ENCODE peak calls at places on chromosome 17, in seven cellular contexts. M, Q, W, O, D, G and A are unnamed samples.

GRCh38 chr17:40107266-40107980 is 7.0 kb upstream of the NR1D1 start:
- DNase-seq in G (no peak), O (no peak), Q (peak; percentile 43), M (no peak), D (no peak), W (no peak), A (no peak)

GRCh38 chr17:59332890-59333377 is 1.5 kb downstream of the YPEL2 start:
- DNase-seq in D (peak; percentile 36), G (no peak), O (peak; percentile 35), Q (peak; percentile 24), M (no peak), W (no peak), A (peak; percentile 28)

GRCh38 chr17:45149669-45150603 is 1.7 kb downstream of the HEXIM1 start:
- DNase-seq in M (no peak), D (peak; percentile 68), G (no peak), W (peak; percentile 71), O (peak; percentile 76), Q (peak; percentile 75), A (peak; percentile 66)

GRCh38 chr17:37447641-37448040 is 41.0 kb downstream of the TADA2A start:
- DNase-seq in O (no peak), D (no peak), M (no peak), Q (no peak), G (no peak), W (no peak), A (no peak)

GRCh38 chr17:81665205-81666091 is 957 bp downstream of the OXLD1 start:
- DNase-seq in O (peak; percentile 39), D (no peak), M (no peak), G (no peak), W (no peak), Q (no peak), A (peak; percentile 40)

GRCh38 chr17:44451832-44452231 is 51.4 kb downstream of the GPATCH8 start:
- DNase-seq in O (no peak), M (no peak), W (no peak), D (no peak), Q (no peak), G (no peak), A (no peak)

GRCh38 chr17:54063639-54064038 is 240.9 kb downstream of the KIF2B start:
- DNase-seq in W (no peak), D (no peak), O (no peak), M (no peak), G (no peak), Q (no peak), A (no peak)

GRCh38 chr17:73155410-73156165 is 9.2 kb upstream of the SSTR2 start:
- DNase-seq in W (no peak), G (no peak), M (no peak), Q (no peak), O (no peak), D (no peak), A (no peak)

GRCh38 chr17:48541036-48541573 is 3.8 kb downstream of the HOXB2 start:
- DNase-seq in M (no peak), Q (no peak), W (no peak), D (no peak), O (no peak), G (no peak), A (no peak)

GRCh38 chr17:79793924-79794304 is 3.0 kb downstream of the CBX8 start:
- DNase-seq in G (no peak), Q (no peak), O (no peak), D (no peak), M (no peak), W (no peak), A (no peak)

GRCh38 chr17:55845385-55845784 is 94.5 kb downstream of the PCTP start:
- DNase-seq in O (peak; percentile 33), M (no peak), D (peak; percentile 20), G (no peak), Q (peak; percentile 41), W (peak; percentile 54), A (peak; percentile 53)

GRCh38 chr17:82076785-82077591 is 11.4 kb upstream of the DUS1L start:
- DNase-seq in Q (no peak), W (no peak), D (no peak), O (no peak), M (no peak), G (no peak), A (no peak)

GRCh38 chr17:9957244-9957643 is 52.2 kb upstream of the RCVRN start:
- DNase-seq in M (no peak), W (no peak), D (no peak), G (no peak), Q (no peak), O (no peak), A (no peak)

GRCh38 chr17:33981713-33982601 is 273.1 kb upstream of the CCL2 start:
- DNase-seq in D (no peak), G (no peak), W (no peak), M (no peak), O (peak; percentile 69), Q (no peak), A (no peak)
- H3K4me3 ChIP-seq in D (no peak overlapping the region), G (no peak overlapping the region), W (no peak overlapping the region), M (no peak overlapping the region), O (no peak overlapping the region), Q (no peak overlapping the region), A (no peak overlapping the region)

DNA sequence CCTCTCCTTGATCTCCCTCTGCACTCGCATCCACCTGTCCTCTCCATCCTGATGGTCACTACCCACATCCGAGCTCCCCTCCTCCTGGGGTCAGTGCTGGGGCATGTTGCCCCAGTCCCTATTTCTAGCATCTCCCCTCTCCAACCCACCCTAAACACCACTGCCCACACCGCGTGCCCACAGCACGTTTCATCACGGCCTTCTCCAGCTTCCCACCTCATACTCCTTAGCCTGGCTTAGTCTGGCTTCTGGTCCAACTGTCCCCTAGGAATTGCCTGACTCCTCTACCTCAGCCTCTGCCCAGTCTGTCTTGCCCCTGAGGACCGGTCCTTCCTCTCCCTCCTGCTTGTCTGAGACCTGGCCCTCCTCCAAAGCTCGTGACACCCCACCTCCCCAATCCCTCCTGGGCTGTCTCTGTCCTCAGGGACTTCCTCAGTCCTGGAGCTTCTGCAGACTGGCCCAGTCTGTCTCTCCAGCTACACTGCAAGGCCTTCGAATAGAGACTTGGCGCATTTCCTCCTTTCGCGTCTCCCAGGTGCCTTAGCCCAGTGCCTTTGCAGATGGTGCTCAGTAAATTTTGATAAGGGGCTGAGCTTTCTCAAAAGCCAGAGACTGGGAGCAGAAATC is 4.9 kb downstream of the ALOX15 start:
- DNase-seq in G (no peak), M (no peak), W (no peak), D (no peak), O (no peak), Q (no peak), A (no peak)
- TF ChIP-seq POLR2A in G (no peak), M (no peak), W (no peak), D (no peak), O (no peak), Q (no peak), A (no peak)

DNA sequence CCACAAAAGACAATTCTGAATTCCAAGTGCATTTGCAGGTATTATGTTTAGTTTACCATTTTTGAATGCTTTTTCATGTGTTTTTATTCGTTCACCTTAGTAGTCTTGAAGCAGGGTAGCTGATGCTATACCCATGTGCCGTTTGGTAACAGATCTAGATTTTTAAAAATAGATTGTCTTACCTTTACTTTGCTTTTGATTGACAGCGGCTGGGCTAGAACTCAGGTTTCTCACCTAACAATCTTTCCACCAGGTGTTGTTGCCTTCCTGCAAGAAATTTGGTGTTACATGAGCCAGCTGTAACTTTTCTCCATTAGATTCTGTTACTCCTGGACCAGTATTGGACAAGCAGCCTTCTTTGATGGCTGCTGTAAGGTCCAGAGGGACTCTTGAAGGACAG is 1.5 kb upstream of the FTSJ3 start:
- DNase-seq in D (no peak), O (no peak), W (no peak), Q (no peak), M (no peak), G (no peak), A (no peak)
- H3K4me1 ChIP-seq in D (peaks cover 5% of the 10 kb centered on the region), O (peaks cover 23% of the 10 kb centered on the region), W (no peaks in the 10 kb centered on the region), Q (peaks cover 10% of the 10 kb centered on the region), M (peaks cover 17% of the 10 kb centered on the region), G (peaks cover 62% of the 10 kb centered on the region), A (peaks cover 22% of the 10 kb centered on the region)

DNA sequence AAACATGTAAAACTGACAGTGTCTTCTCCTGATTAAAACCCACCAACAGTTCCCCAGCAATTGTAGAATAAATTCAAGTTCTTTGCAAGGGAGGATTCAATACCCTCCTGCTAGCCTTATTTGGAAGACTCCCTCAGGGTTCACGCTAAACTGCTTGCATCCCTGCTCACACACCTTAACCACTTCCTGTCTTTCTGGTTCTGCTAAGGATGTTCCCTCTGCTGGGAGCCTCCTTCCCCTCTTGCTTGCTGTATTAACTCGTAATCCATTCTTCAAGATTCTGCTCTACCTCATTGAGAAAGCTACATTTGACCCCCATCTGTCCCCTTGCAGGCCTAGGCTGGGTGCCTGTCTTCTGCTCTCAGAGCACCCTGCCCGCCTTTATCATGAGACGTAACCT is 2.3 kb upstream of the SHISA6 start:
- DNase-seq in G (no peak), O (no peak), Q (no peak), M (no peak), D (peak; percentile 12), W (no peak), A (no peak)
- H3K4me3 ChIP-seq in G (no peak overlapping the region), O (no peak overlapping the region), Q (no peak overlapping the region), M (no peak overlapping the region), D (no peak overlapping the region), W (no peak overlapping the region), A (no peak overlapping the region)